ENCODE peak calls at places on chromosome 10, in five cellular contexts. One of them, this sample, is unnamed. For H3K27me3, the result is how much of the 10 kb centered on the place peaks cover.

GRCh38 chr10:113540845-113541553 is 11.9 kb upstream of the HABP2 start:
- DNase-seq in prostate gland: no peak
- DNase-seq in IMR-90: no peak
- DNase-seq in colonic mucosa: no peak
- DNase-seq in lung: no peak
- DNase-seq in this sample: peak

GRCh38 chr10:70672993-70673928 is 955 bp downstream of the ADAMTS14 start:
- DNase-seq in lung: no peak
- DNase-seq in prostate gland: no peak
- DNase-seq in colonic mucosa: no peak
- DNase-seq in IMR-90: peak
- DNase-seq in this sample: no peak

GRCh38 chr10:44362866-44363711 is 21.8 kb downstream of the CXCL12 start:
- DNase-seq in colonic mucosa: no peak
- DNase-seq in IMR-90: no peak
- DNase-seq in prostate gland: no peak
- DNase-seq in lung: no peak
- DNase-seq in this sample: no peak

GRCh38 chr10:86261933-86262665 is 104.5 kb downstream of the GRID1 start:
- DNase-seq in lung: no peak
- DNase-seq in colonic mucosa: no peak
- DNase-seq in prostate gland: peak
- DNase-seq in IMR-90: no peak
- DNase-seq in this sample: no peak

GRCh38 chr10:120011359-120012132 is 119.0 kb downstream of the SEC23IP start:
- DNase-seq in lung: no peak
- DNase-seq in colonic mucosa: no peak
- DNase-seq in prostate gland: peak
- DNase-seq in IMR-90: no peak
- DNase-seq in this sample: peak

GRCh38 chr10:90148121-90148855 is 446.9 kb downstream of the KIF20B start:
- DNase-seq in IMR-90: peak
- DNase-seq in colonic mucosa: no peak
- DNase-seq in lung: no peak
- DNase-seq in prostate gland: no peak
- DNase-seq in this sample: peak

GRCh38 chr10:33542747-33543505 is 208.5 kb upstream of the NRP1 start:
- DNase-seq in colonic mucosa: no peak
- DNase-seq in IMR-90: peak
- DNase-seq in prostate gland: no peak
- DNase-seq in lung: no peak
- DNase-seq in this sample: no peak

GRCh38 chr10:98131615-98132014 is 2.8 kb upstream of the R3HCC1L start:
- DNase-seq in colonic mucosa: no peak
- DNase-seq in prostate gland: no peak
- DNase-seq in lung: no peak
- DNase-seq in IMR-90: no peak
- DNase-seq in this sample: no peak

GRCh38 chr10:121617176-121617575 is 18.9 kb upstream of the FGFR2 start:
- DNase-seq in prostate gland: no peak
- DNase-seq in IMR-90: no peak
- DNase-seq in lung: no peak
- DNase-seq in colonic mucosa: no peak
- DNase-seq in this sample: no peak

GRCh38 chr10:28619465-28619864 is 57.9 kb upstream of the BAMBI start:
- DNase-seq in prostate gland: no peak
- DNase-seq in lung: no peak
- DNase-seq in colonic mucosa: no peak
- DNase-seq in IMR-90: no peak
- DNase-seq in this sample: no peak

GRCh38 chr10:87818505-87819273 is 663 bp upstream of the ATAD1 start:
- DNase-seq in lung: peak
- DNase-seq in IMR-90: peak
- DNase-seq in prostate gland: no peak
- DNase-seq in colonic mucosa: peak
- DNase-seq in this sample: peak

GRCh38 chr10:71582019-71582418 is 137.6 kb downstream of the C10orf105 start:
- DNase-seq in lung: no peak
- DNase-seq in colonic mucosa: no peak
- DNase-seq in IMR-90: peak
- DNase-seq in prostate gland: no peak
- DNase-seq in this sample: no peak

GRCh38 chr10:45592926-45593325 is 79.6 kb downstream of the ZFAND4 start:
- DNase-seq in colonic mucosa: no peak
- DNase-seq in IMR-90: no peak
- DNase-seq in lung: no peak
- DNase-seq in prostate gland: no peak
- DNase-seq in this sample: no peak

GRCh38 chr10:33055636-33056035 is 97.6 kb upstream of the ITGB1 start:
- DNase-seq in lung: no peak
- DNase-seq in IMR-90: peak
- DNase-seq in colonic mucosa: no peak
- DNase-seq in prostate gland: no peak
- DNase-seq in this sample: no peak

GRCh38 chr10:70455213-70455630 is 13.7 kb upstream of the NODAL start:
- DNase-seq in prostate gland: no peak
- DNase-seq in colonic mucosa: no peak
- DNase-seq in IMR-90: no peak
- DNase-seq in lung: no peak
- DNase-seq in this sample: peak

GRCh38 chr10:15603446-15604011 is 116.2 kb downstream of the ITGA8 start:
- DNase-seq in prostate gland: no peak
- DNase-seq in colonic mucosa: no peak
- DNase-seq in lung: no peak
- DNase-seq in IMR-90: no peak
- DNase-seq in this sample: no peak

GRCh38 chr10:62614389-62615157 is 189.9 kb upstream of the ADO start:
- DNase-seq in lung: no peak
- DNase-seq in IMR-90: peak
- DNase-seq in prostate gland: no peak
- DNase-seq in colonic mucosa: no peak
- DNase-seq in this sample: no peak

GRCh38 chr10:77604063-77604462 is 33.5 kb downstream of the KCNMA1 start:
- DNase-seq in IMR-90: no peak
- DNase-seq in colonic mucosa: no peak
- DNase-seq in prostate gland: no peak
- DNase-seq in lung: no peak
- DNase-seq in this sample: no peak

GRCh38 chr10:1380075-1380793 is 324.0 kb downstream of the WDR37 start:
- DNase-seq in IMR-90: no peak
- DNase-seq in lung: no peak
- DNase-seq in prostate gland: no peak
- DNase-seq in colonic mucosa: peak
- DNase-seq in this sample: no peak

GRCh38 chr10:130213286-130214080 is 77.3 kb downstream of the GLRX3 start:
- DNase-seq in colonic mucosa: no peak
- DNase-seq in lung: no peak
- DNase-seq in prostate gland: no peak
- DNase-seq in IMR-90: no peak
- DNase-seq in this sample: no peak

DNA sequence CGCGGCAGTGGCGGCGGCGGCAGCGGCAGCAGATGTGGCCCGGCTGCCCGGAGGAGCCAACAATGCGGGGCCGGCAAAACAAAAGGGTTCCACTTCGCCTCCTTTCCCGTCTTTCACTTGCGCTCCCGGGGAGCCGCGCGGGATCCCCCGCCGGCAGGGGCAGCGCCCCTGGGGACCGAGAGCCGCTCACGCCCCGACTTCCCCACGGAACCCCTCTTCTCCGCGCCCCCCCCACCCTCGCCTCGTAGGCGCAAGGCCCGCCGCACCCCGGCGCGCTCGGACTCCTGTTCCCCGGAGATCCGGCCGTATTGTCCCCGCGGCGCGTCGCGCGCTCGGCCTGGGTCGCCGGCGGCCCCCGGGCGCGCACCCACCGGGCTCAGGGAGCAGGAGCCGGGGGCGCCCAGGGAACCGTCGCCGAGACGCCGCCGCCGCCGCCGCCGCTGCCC is 854 bp downstream of the CTBP2 start:
- DNase-seq in IMR-90: no peak
- DNase-seq in prostate gland: no peak
- DNase-seq in lung: no peak
- DNase-seq in colonic mucosa: no peak
- DNase-seq in this sample: peak
- H3K4me3 ChIP-seq in IMR-90: peak
- H3K4me3 ChIP-seq in prostate gland: peak
- H3K4me3 ChIP-seq in lung: peak
- H3K4me3 ChIP-seq in colonic mucosa: peak
- H3K4me3 ChIP-seq in this sample: peak

GRCh38 chr10:4197676-4198075 is 412.7 kb upstream of the KLF6 start:
- DNase-seq in colonic mucosa: no peak
- DNase-seq in IMR-90: no peak
- DNase-seq in prostate gland: no peak
- DNase-seq in lung: no peak
- DNase-seq in this sample: no peak

GRCh38 chr10:4194231-4194630 is 409.2 kb upstream of the KLF6 start:
- DNase-seq in prostate gland: no peak
- DNase-seq in IMR-90: peak
- DNase-seq in colonic mucosa: no peak
- DNase-seq in lung: no peak
- DNase-seq in this sample: no peak

GRCh38 chr10:4196948-4197390 is 412.0 kb upstream of the KLF6 start:
- DNase-seq in prostate gland: no peak
- DNase-seq in colonic mucosa: no peak
- DNase-seq in IMR-90: peak
- DNase-seq in lung: no peak
- DNase-seq in this sample: no peak

GRCh38 chr10:4198216-4198615 is 413.2 kb upstream of the KLF6 start:
- DNase-seq in prostate gland: no peak
- DNase-seq in lung: no peak
- DNase-seq in colonic mucosa: no peak
- DNase-seq in IMR-90: no peak
- DNase-seq in this sample: no peak

GRCh38 chr10:4195214-4195613 is 410.2 kb upstream of the KLF6 start:
- DNase-seq in IMR-90: peak
- DNase-seq in prostate gland: no peak
- DNase-seq in colonic mucosa: no peak
- DNase-seq in lung: no peak
- DNase-seq in this sample: no peak
- TF ChIP-seq CTCF in IMR-90: no peak
- TF ChIP-seq CTCF in prostate gland: no peak
- TF ChIP-seq CTCF in colonic mucosa: no peak
- TF ChIP-seq CTCF in lung: no peak
- TF ChIP-seq CTCF in this sample: no peak

GRCh38 chr10:132512693-132513345 is 24.8 kb upstream of the INPP5A start:
- DNase-seq in colonic mucosa: no peak
- DNase-seq in prostate gland: no peak
- DNase-seq in lung: no peak
- DNase-seq in IMR-90: no peak
- DNase-seq in this sample: peak

GRCh38 chr10:132510174-132510611 is 27.4 kb upstream of the INPP5A start:
- DNase-seq in prostate gland: no peak
- DNase-seq in IMR-90: no peak
- DNase-seq in colonic mucosa: no peak
- DNase-seq in lung: no peak
- DNase-seq in this sample: peak

GRCh38 chr10:132511092-132511491 is 26.5 kb upstream of the INPP5A start:
- DNase-seq in IMR-90: no peak
- DNase-seq in colonic mucosa: no peak
- DNase-seq in prostate gland: no peak
- DNase-seq in lung: no peak
- DNase-seq in this sample: no peak

GRCh38 chr10:132509506-132510173 is 27.9 kb upstream of the INPP5A start:
- DNase-seq in prostate gland: no peak
- DNase-seq in colonic mucosa: no peak
- DNase-seq in lung: no peak
- DNase-seq in IMR-90: no peak
- DNase-seq in this sample: no peak

GRCh38 chr10:132511692-132512442 is 25.7 kb upstream of the INPP5A start:
- DNase-seq in lung: no peak
- DNase-seq in IMR-90: no peak
- DNase-seq in colonic mucosa: no peak
- DNase-seq in prostate gland: no peak
- DNase-seq in this sample: no peak
- H3K27me3 ChIP-seq in lung: under half
- H3K27me3 ChIP-seq in IMR-90: under half
- H3K27me3 ChIP-seq in colonic mucosa: under half
- H3K27me3 ChIP-seq in prostate gland: under half
- H3K27me3 ChIP-seq in this sample: under half

GRCh38 chr10:102227050-102227449 is 951 bp downstream of the ELOVL3 start:
- DNase-seq in lung: peak
- DNase-seq in prostate gland: no peak
- DNase-seq in colonic mucosa: no peak
- DNase-seq in IMR-90: peak
- DNase-seq in this sample: no peak

GRCh38 chr10:102229810-102230263 is 3.7 kb downstream of the ELOVL3 start:
- DNase-seq in prostate gland: peak
- DNase-seq in colonic mucosa: peak
- DNase-seq in IMR-90: peak
- DNase-seq in lung: peak
- DNase-seq in this sample: peak

GRCh38 chr10:102226542-102226870 is 407 bp downstream of the ELOVL3 start:
- DNase-seq in lung: no peak
- DNase-seq in colonic mucosa: no peak
- DNase-seq in prostate gland: no peak
- DNase-seq in IMR-90: no peak
- DNase-seq in this sample: no peak

GRCh38 chr10:102222798-102223197 is 3.3 kb upstream of the ELOVL3 start:
- DNase-seq in colonic mucosa: no peak
- DNase-seq in IMR-90: no peak
- DNase-seq in lung: no peak
- DNase-seq in prostate gland: no peak
- DNase-seq in this sample: no peak

DNA sequence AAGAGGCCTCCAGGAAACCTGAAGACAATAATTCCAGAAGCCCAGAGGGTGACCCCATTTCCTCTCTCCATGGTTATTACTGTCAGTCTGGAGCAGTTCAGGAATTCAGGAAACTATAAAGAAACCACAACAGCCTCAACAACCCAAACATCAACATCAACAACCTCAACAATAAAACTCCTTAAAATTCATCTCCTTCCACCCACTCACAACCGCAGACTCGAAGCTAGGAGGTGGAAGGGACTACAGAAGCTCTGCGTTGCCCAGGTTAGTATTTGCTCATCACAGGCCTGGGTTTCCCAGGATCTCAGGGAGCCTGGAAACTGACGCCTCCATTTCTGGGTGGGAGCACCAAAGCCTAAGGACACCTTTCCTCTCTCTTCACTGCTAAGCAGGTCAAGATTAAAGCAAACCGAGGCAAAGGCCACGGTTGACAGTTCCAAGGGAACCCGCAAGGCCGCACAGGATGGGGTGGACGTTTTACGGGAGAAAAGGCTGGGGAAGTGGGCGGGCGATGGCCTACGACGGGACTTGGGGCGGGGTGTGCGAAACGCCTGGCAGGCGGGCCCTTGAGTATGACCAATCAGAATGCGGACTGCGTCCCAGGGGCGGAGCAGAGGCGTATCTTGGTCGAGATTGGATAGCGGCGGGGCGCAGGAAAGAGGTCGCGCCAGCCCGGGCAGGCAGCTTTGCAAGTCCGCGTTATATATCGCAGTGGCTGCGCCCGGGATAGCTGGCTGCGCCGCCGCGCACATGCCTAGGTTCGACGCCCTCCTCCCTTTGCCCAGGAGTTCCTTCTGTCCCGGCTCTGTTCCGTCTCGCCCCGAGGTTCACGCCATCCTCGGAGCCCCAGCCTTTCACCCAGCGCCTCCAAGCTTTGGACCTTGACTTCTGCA is at the start of gene ELOVL3:
- DNase-seq in IMR-90: peak
- DNase-seq in prostate gland: peak
- DNase-seq in colonic mucosa: peak
- DNase-seq in lung: peak
- DNase-seq in this sample: peak
- H3K4me3 ChIP-seq in IMR-90: peak
- H3K4me3 ChIP-seq in prostate gland: peak
- H3K4me3 ChIP-seq in colonic mucosa: peak
- H3K4me3 ChIP-seq in lung: no peak
- H3K4me3 ChIP-seq in this sample: peak